ENCODE peak calls at places on chromosomes 3 and 15, in eight cellular contexts. J, Y, A, T, F, L, X and H are unnamed samples.
A peak's percentile ranks its signal among the peaks of the same experiment; 100 is the strongest.

GRCh38 chr3:150370129-150370602 is 37.9 kb upstream of the TSC22D2 start:
- DNase-seq in J (peak; percentile 54), Y (peak; percentile 63), A (no peak), T (peak; percentile 71), F (no peak), L (no peak), X (peak; percentile 83), H (no peak)

GRCh38 chr3:75075158-75075557 is 460.7 kb upstream of the CNTN3 start:
- DNase-seq in J (no peak), Y (no peak), A (no peak), T (no peak), F (no peak), L (no peak), X (no peak), H (no peak)

GRCh38 chr3:183116051-183116614 is 16.8 kb upstream of the MCCC1 start:
- DNase-seq in J (no peak), Y (peak; percentile 83), A (no peak), T (peak; percentile 64), F (peak; percentile 44), L (no peak), X (no peak), H (no peak)

GRCh38 chr3:17183951-17184550 is 299.3 kb downstream of the PLCL2 start:
- DNase-seq in J (no peak), Y (no peak), A (no peak), T (peak; percentile 11), F (no peak), L (no peak), X (no peak), H (no peak)

GRCh38 chr3:125051715-125052581 is 3.8 kb downstream of the HEG1 start:
- DNase-seq in J (peak; percentile 64), Y (no peak), A (peak; percentile 72), T (no peak), F (peak; percentile 72), L (no peak), X (peak; percentile 88), H (peak; percentile 77)

GRCh38 chr3:1214928-1215327 is 122.1 kb downstream of the CNTN6 start:
- DNase-seq in J (no peak), Y (no peak), A (no peak), T (no peak), F (no peak), L (no peak), X (no peak), H (no peak)

GRCh38 chr3:188198760-188199327 is 44.9 kb downstream of the LPP start:
- DNase-seq in J (no peak), Y (no peak), A (no peak), T (no peak), F (no peak), L (no peak), X (peak; percentile 91), H (no peak)

GRCh38 chr3:193909387-193909786 is 226.6 kb upstream of the HES1 start:
- DNase-seq in J (no peak), Y (no peak), A (no peak), T (no peak), F (no peak), L (no peak), X (no peak), H (no peak)

GRCh38 chr3:69504232-69504631 is 118.3 kb upstream of the FRMD4B start:
- DNase-seq in J (no peak), Y (no peak), A (no peak), T (no peak), F (no peak), L (no peak), X (no peak), H (no peak)

GRCh38 chr15:91047545-91048199 is 25.3 kb upstream of the VPS33B start:
- DNase-seq in J (no peak), Y (no peak), A (no peak), T (no peak), F (no peak), L (no peak), X (no peak), H (no peak)

GRCh38 chr3:24550588-24550987 is 55.9 kb upstream of the THRB start:
- DNase-seq in J (no peak), Y (no peak), A (no peak), T (no peak), F (no peak), L (no peak), X (no peak), H (no peak)

GRCh38 chr3:58839187-58839586 is 172.6 kb upstream of the FAM3D start:
- DNase-seq in J (no peak), Y (no peak), A (no peak), T (no peak), F (no peak), L (no peak), X (no peak), H (no peak)
- H3K9me3 ChIP-seq in J (no peaks in the 10 kb centered on the region), Y (no peaks in the 10 kb centered on the region), A (no peaks in the 10 kb centered on the region), T (no peaks in the 10 kb centered on the region), F (no peaks in the 10 kb centered on the region), L (no peaks in the 10 kb centered on the region), X (no peaks in the 10 kb centered on the region), H (no peaks in the 10 kb centered on the region)

GRCh38 chr15:25251700-25252390 is 187.0 kb downstream of the UBE3A start:
- DNase-seq in J (no peak), Y (no peak), A (no peak), T (no peak), F (no peak), L (no peak), X (peak; percentile 35), H (no peak)

GRCh38 chr15:25248583-25249235 is 190.1 kb downstream of the UBE3A start:
- DNase-seq in J (no peak), Y (no peak), A (no peak), T (no peak), F (no peak), L (no peak), X (peak; percentile 59), H (peak; percentile 6)

GRCh38 chr15:25250906-25251622 is 187.8 kb downstream of the UBE3A start:
- DNase-seq in J (no peak), Y (no peak), A (no peak), T (no peak), F (no peak), L (no peak), X (peak; percentile 50), H (no peak)

GRCh38 chr15:25249236-25250010 is 189.4 kb downstream of the UBE3A start:
- DNase-seq in J (no peak), Y (no peak), A (no peak), T (no peak), F (no peak), L (no peak), X (no peak), H (no peak)

GRCh38 chr15:25250011-25250596 is 188.7 kb downstream of the UBE3A start:
- DNase-seq in J (no peak), Y (no peak), A (no peak), T (no peak), F (no peak), L (no peak), X (peak; percentile 41), H (no peak)
- H3K9me3 ChIP-seq in J (peaks cover 69% of the 10 kb centered on the region), Y (peaks cover 4% of the 10 kb centered on the region), A (no peaks in the 10 kb centered on the region), T (no peaks in the 10 kb centered on the region), F (no peaks in the 10 kb centered on the region), L (peaks cover 91% of the 10 kb centered on the region), X (peaks cover 6% of the 10 kb centered on the region), H (no peaks in the 10 kb centered on the region)

GRCh38 chr3:197615430-197615829 is 59.7 kb upstream of the BDH1 start:
- DNase-seq in J (no peak), Y (no peak), A (no peak), T (no peak), F (no peak), L (no peak), X (no peak), H (no peak)
- H3K9me3 ChIP-seq in J (no peaks in the 10 kb centered on the region), Y (peaks cover 41% of the 10 kb centered on the region), A (no peaks in the 10 kb centered on the region), T (no peaks in the 10 kb centered on the region), F (no peaks in the 10 kb centered on the region), L (no peaks in the 10 kb centered on the region), X (no peaks in the 10 kb centered on the region), H (no peaks in the 10 kb centered on the region)

GRCh38 chr15:81950841-81951414 is 94.9 kb downstream of the MEX3B start:
- DNase-seq in J (no peak), Y (no peak), A (no peak), T (no peak), F (no peak), L (no peak), X (no peak), H (no peak)
- H3K9me3 ChIP-seq in J (no peaks in the 10 kb centered on the region), Y (no peaks in the 10 kb centered on the region), A (no peaks in the 10 kb centered on the region), T (no peaks in the 10 kb centered on the region), F (no peaks in the 10 kb centered on the region), L (no peaks in the 10 kb centered on the region), X (no peaks in the 10 kb centered on the region), H (no peaks in the 10 kb centered on the region)

GRCh38 chr3:100471436-100471835 is 21.0 kb upstream of the TMEM45A start:
- DNase-seq in J (no peak), Y (no peak), A (no peak), T (no peak), F (no peak), L (no peak), X (no peak), H (no peak)
- H3K9me3 ChIP-seq in J (no peaks in the 10 kb centered on the region), Y (peaks cover 5% of the 10 kb centered on the region), A (no peaks in the 10 kb centered on the region), T (no peaks in the 10 kb centered on the region), F (no peaks in the 10 kb centered on the region), L (peaks cover 5% of the 10 kb centered on the region), X (peaks cover 3% of the 10 kb centered on the region), H (no peaks in the 10 kb centered on the region)

DNA sequence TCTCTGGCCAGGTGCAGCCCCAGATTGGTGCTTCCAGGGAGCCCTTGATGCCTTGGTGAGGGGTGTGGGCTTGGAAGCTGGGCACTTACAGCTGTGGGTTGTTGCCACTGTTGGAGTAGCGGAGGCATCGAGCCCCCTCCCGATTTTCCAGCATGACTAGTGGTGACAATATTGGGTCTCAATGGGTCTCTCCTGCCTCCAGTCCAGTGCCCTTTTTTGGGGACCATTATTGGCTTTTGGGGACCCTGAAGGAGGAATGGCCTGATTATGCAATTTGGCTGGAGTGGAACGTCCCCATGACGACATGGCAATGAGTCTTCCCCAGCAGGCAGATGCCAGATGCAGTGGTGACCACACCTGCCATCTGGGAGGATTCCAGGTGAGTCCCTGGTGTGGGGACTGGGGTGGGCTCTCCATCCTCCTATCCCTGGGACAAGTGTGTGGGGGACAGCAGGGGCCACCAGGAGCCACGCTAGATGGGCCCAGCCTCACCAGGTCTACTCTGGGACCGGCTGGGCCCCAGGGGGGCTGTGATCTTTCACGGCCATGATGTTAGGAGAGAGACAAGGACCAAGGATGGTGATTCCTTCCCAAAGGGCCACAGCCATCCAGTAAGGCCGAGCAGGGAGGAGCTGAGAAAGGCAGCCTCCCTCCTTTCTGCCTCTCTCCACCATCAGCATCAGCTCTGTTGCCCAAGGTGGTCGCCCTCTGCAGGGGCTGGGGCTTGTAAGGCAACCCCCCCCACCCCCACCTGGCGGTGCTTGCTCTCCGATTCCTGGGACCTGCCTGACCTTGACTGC is 196.8 kb downstream of the GOLGA6L6 start:
- DNase-seq in J (no peak), Y (no peak), A (no peak), T (no peak), F (no peak), L (no peak), X (peak; percentile 63), H (no peak)
- H3K9me3 ChIP-seq in J (peaks cover 39% of the 10 kb centered on the region), Y (peaks cover 18% of the 10 kb centered on the region), A (no peaks in the 10 kb centered on the region), T (peaks cover 78% of the 10 kb centered on the region), F (no peaks in the 10 kb centered on the region), L (peaks cover 78% of the 10 kb centered on the region), X (peaks cover 18% of the 10 kb centered on the region), H (no peaks in the 10 kb centered on the region)

DNA sequence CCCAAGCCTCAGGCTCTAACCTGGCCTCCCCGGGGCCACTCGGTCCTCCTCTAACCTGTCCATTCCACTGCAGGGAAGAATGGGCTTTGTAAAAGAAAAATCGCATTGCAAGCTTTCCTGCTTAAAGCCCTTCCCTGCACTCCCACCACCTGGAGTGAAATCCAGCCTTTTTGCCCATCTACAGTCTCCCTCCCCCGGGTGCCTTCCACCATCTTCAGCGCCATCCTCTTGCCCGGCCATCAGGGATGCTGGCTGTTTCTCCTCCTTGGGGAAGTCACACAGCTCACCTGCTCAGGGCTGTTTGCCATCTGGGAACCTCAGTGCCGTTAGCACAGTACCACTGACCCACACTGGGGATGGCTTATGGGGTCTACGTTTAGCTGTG is 266.9 kb downstream of the OCA2 start:
- DNase-seq in J (no peak), Y (no peak), A (no peak), T (no peak), F (no peak), L (no peak), X (no peak), H (no peak)
- H3K9me3 ChIP-seq in J (no peaks in the 10 kb centered on the region), Y (no peaks in the 10 kb centered on the region), A (no peaks in the 10 kb centered on the region), T (no peaks in the 10 kb centered on the region), F (no peaks in the 10 kb centered on the region), L (no peaks in the 10 kb centered on the region), X (no peaks in the 10 kb centered on the region), H (peaks cover 4% of the 10 kb centered on the region)